ENCODE peak calls at places on chromosomes 12 and 14, in four cellular contexts. M is GM20000; C is activated naive CD8-positive, alpha-beta T cell treated with anti-CD3 and anti-CD28 coated beads, Interleukin-2, amount 50 U/mL, for 24 hours; Q is MM.1S. B is an unnamed sample.

GRCh38 chr14:38290601-38291190 is 34.8 kb upstream of the CLEC14A start:
- DNase-seq in Q (no peak), C (no peak), M (no peak), B (peak)

GRCh38 chr14:75547552-75548250 is 25.4 kb downstream of the BATF start:
- DNase-seq in Q (no peak), M (no peak), C (no peak), B (no peak)

GRCh38 chr12:14567311-14568195 is at the start of gene PLBD1:
- DNase-seq in C (peak), M (peak), Q (no peak), B (peak)

GRCh38 chr14:30443368-30444007 is 115.5 kb upstream of the G2E3 start:
- DNase-seq in Q (peak), C (no peak), M (no peak), B (peak)

GRCh38 chr12:68746572-68747180 is 700 bp downstream of the SLC35E3 start:
- DNase-seq in M (peak), Q (peak), C (peak), B (peak)

GRCh38 chr12:123163227-123163626 is 12.3 kb upstream of the PITPNM2 start:
- DNase-seq in Q (no peak), M (no peak), C (no peak), B (no peak)

GRCh38 chr12:13661005-13661887 is 320.2 kb downstream of the GRIN2B start:
- DNase-seq in C (peak), M (peak), Q (peak), B (peak)

GRCh38 chr12:68303850-68304249 is 28.3 kb downstream of the MDM1 start:
- DNase-seq in C (no peak), Q (no peak), M (no peak), B (no peak)

GRCh38 chr12:80620281-80620680 is 87.2 kb upstream of the MYF6 start:
- DNase-seq in M (no peak), Q (no peak), C (no peak), B (no peak)

GRCh38 chr14:104528496-104528895 is 51.1 kb upstream of the C14orf180 start:
- DNase-seq in Q (no peak), M (no peak), C (no peak), B (no peak)

GRCh38 chr12:74317078-74317581 is 220.5 kb upstream of the ATXN7L3B start:
- DNase-seq in M (no peak), Q (peak), C (no peak), B (peak)

GRCh38 chr12:25615119-25615518 is 62.0 kb upstream of the LMNTD1 start:
- DNase-seq in C (no peak), Q (no peak), M (no peak), B (peak)

GRCh38 chr12:64877363-64878004 is 53.0 kb downstream of the TBC1D30 start:
- DNase-seq in C (peak), Q (no peak), M (peak), B (no peak)

GRCh38 chr12:77644915-77645605 is 185.6 kb upstream of the NAV3 start:
- DNase-seq in C (no peak), Q (no peak), M (no peak), B (no peak)

GRCh38 chr12:106814649-106815048 is 40.2 kb downstream of the RIC8B start:
- DNase-seq in M (no peak), Q (no peak), C (no peak), B (no peak)

GRCh38 chr14:101581806-101582205 is 20.5 kb downstream of the DIO3 start:
- DNase-seq in C (no peak), M (no peak), Q (no peak), B (no peak)

GRCh38 chr12:58310368-58310767 is 369.0 kb downstream of the ATP23 start:
- DNase-seq in M (no peak), C (no peak), Q (no peak), B (no peak)

GRCh38 chr12:96886998-96887677 is 19.9 kb upstream of the NEDD1 start:
- DNase-seq in M (no peak), Q (no peak), C (no peak), B (no peak)

GRCh38 chr14:21454843-21455550 is 926 bp downstream of the CHD8 start:
- DNase-seq in M (no peak), C (no peak), Q (no peak), B (no peak)

GRCh38 chr14:21704340-21704737 is 30.7 kb upstream of the OR4E1 start:
- DNase-seq in Q (no peak), M (no peak), C (no peak), B (no peak)